ENCODE peak calls at places on chromosomes 1 and 21, in five cellular contexts. One of them, this sample, is unnamed.

GRCh38 chr1:38444770-38445442 is 398.3 kb upstream of the POU3F1 start:
- DNase-seq in thoracic aorta: no peak
- DNase-seq in AG10803: no peak
- DNase-seq in IMR-90: no peak
- DNase-seq in fibroblast of mammary gland: no peak
- DNase-seq in this sample: no peak

GRCh38 chr1:97137862-97138514 is 416.4 kb downstream of the PTBP2 start:
- DNase-seq in fibroblast of mammary gland: peak
- DNase-seq in IMR-90: peak
- DNase-seq in AG10803: peak
- DNase-seq in thoracic aorta: no peak
- DNase-seq in this sample: peak

GRCh38 chr1:53657256-53657805 is 81.6 kb downstream of the GLIS1 start:
- DNase-seq in thoracic aorta: no peak
- DNase-seq in IMR-90: no peak
- DNase-seq in AG10803: peak
- DNase-seq in fibroblast of mammary gland: no peak
- DNase-seq in this sample: no peak

GRCh38 chr1:16183157-16183556 is 27.3 kb upstream of the EPHA2 start:
- DNase-seq in fibroblast of mammary gland: peak
- DNase-seq in thoracic aorta: no peak
- DNase-seq in AG10803: peak
- DNase-seq in IMR-90: peak
- DNase-seq in this sample: peak

GRCh38 chr1:67689267-67690017 is 4.4 kb downstream of the GADD45A start:
- DNase-seq in IMR-90: no peak
- DNase-seq in AG10803: no peak
- DNase-seq in fibroblast of mammary gland: no peak
- DNase-seq in thoracic aorta: no peak
- DNase-seq in this sample: no peak

GRCh38 chr21:25912402-25912746 is 177.6 kb downstream of the GABPA start:
- DNase-seq in AG10803: no peak
- DNase-seq in fibroblast of mammary gland: no peak
- DNase-seq in IMR-90: no peak
- DNase-seq in thoracic aorta: no peak
- DNase-seq in this sample: no peak

GRCh38 chr1:78712467-78712866 is 62.8 kb downstream of the IFI44 start:
- DNase-seq in fibroblast of mammary gland: no peak
- DNase-seq in IMR-90: no peak
- DNase-seq in thoracic aorta: no peak
- DNase-seq in AG10803: peak
- DNase-seq in this sample: no peak

GRCh38 chr1:153790996-153791855 is 16.0 kb downstream of the SLC27A3 start:
- DNase-seq in thoracic aorta: no peak
- DNase-seq in fibroblast of mammary gland: peak
- DNase-seq in AG10803: peak
- DNase-seq in IMR-90: peak
- DNase-seq in this sample: peak

GRCh38 chr1:6601865-6602668 is 602 bp downstream of the KLHL21 start:
- DNase-seq in thoracic aorta: no peak
- DNase-seq in IMR-90: peak
- DNase-seq in fibroblast of mammary gland: peak
- DNase-seq in AG10803: peak
- DNase-seq in this sample: peak

GRCh38 chr1:53918343-53918742 is 24.4 kb downstream of the DIO1 start:
- DNase-seq in IMR-90: no peak
- DNase-seq in AG10803: no peak
- DNase-seq in thoracic aorta: no peak
- DNase-seq in fibroblast of mammary gland: no peak
- DNase-seq in this sample: no peak

GRCh38 chr1:237043846-237044636 is 2.1 kb downstream of the RYR2 start:
- DNase-seq in AG10803: no peak
- DNase-seq in thoracic aorta: no peak
- DNase-seq in fibroblast of mammary gland: no peak
- DNase-seq in IMR-90: no peak
- DNase-seq in this sample: no peak

GRCh38 chr1:1006305-1007159 is 6.6 kb upstream of the HES4 start:
- DNase-seq in fibroblast of mammary gland: no peak
- DNase-seq in IMR-90: no peak
- DNase-seq in thoracic aorta: no peak
- DNase-seq in AG10803: no peak
- DNase-seq in this sample: no peak

GRCh38 chr21:39377444-39378050 is 28.7 kb upstream of the HMGN1 start:
- DNase-seq in AG10803: no peak
- DNase-seq in thoracic aorta: no peak
- DNase-seq in IMR-90: no peak
- DNase-seq in fibroblast of mammary gland: no peak
- DNase-seq in this sample: no peak

GRCh38 chr1:161389691-161390558 is 22.2 kb upstream of the CFAP126 start:
- DNase-seq in AG10803: peak
- DNase-seq in thoracic aorta: peak
- DNase-seq in fibroblast of mammary gland: peak
- DNase-seq in IMR-90: peak
- DNase-seq in this sample: peak
- H3K4me3 ChIP-seq in AG10803: peak
- H3K4me3 ChIP-seq in thoracic aorta: peak
- H3K4me3 ChIP-seq in fibroblast of mammary gland: peak
- H3K4me3 ChIP-seq in IMR-90: peak
- H3K4me3 ChIP-seq in this sample: peak

GRCh38 chr1:208202333-208202987 is 41.7 kb downstream of the PLXNA2 start:
- DNase-seq in AG10803: no peak
- DNase-seq in IMR-90: no peak
- DNase-seq in thoracic aorta: no peak
- DNase-seq in fibroblast of mammary gland: no peak
- DNase-seq in this sample: no peak
- TF ChIP-seq CTCF in AG10803: no peak
- TF ChIP-seq CTCF in IMR-90: no peak
- TF ChIP-seq CTCF in thoracic aorta: no peak
- TF ChIP-seq CTCF in fibroblast of mammary gland: no peak
- TF ChIP-seq CTCF in this sample: no peak

DNA sequence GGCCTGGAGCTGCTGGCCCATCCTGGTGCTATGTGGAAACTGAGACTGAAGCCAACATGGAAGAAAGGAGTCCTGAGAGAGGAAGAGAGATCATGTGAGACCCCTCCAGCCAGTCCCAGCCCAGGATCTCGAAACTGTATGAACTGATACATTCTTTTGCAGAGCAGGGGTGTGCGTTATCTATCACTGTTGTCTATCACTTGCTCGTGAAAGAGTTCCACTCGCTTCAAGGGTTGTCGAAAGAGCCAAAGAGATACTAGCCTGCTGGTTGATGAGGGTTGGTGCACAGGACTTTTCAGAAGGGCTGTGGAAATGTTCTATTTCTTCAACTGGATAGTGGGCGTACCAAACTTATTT is 125.7 kb downstream of the PLPP3 start:
- DNase-seq in AG10803: no peak
- DNase-seq in IMR-90: no peak
- DNase-seq in fibroblast of mammary gland: no peak
- DNase-seq in thoracic aorta: no peak
- DNase-seq in this sample: no peak
- H3K4me3 ChIP-seq in AG10803: no peak
- H3K4me3 ChIP-seq in IMR-90: no peak
- H3K4me3 ChIP-seq in fibroblast of mammary gland: no peak
- H3K4me3 ChIP-seq in thoracic aorta: no peak
- H3K4me3 ChIP-seq in this sample: no peak

DNA sequence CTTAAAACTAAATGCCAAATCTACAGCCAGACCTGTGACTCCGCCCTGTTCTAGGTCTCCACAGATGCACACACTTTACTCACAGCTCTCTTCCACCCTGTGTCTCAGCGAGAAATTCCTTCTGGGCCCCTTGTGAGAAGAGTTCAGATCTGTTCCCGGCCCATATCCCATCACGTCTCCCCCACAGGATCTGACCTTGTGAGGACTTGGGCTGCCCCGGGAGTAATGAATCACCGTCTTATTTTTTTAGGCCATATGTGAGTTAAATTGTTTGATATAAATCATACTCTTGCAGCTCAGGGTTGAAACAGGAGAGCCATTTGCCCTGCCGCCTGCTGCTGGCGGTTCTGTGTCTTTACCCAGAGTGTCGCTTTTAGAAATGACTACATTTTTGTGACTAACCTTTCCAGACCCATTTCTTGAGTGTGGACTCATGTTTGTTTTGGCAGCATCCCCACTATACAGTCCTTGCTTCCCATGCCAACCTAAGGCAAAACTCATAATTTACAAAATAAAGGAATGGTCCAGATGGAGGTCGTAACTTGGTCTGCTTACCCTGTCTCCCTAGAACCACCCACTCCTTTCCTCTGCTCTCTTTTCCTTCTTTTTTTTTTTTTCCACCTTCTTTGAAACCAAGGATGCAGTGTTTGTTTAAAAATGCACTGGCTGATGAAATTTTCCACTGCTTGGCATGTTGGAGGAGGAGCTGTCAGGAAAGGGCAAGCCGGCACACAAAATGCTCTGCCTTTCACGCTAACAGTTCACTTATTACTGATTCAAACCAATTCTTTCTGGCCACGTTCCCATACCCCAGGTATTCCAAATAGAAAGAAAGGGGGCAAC is 98.0 kb upstream of the C1orf105 start:
- DNase-seq in thoracic aorta: peak
- DNase-seq in IMR-90: peak
- DNase-seq in AG10803: peak
- DNase-seq in fibroblast of mammary gland: peak
- DNase-seq in this sample: peak
- TF ChIP-seq CTCF in thoracic aorta: no peak
- TF ChIP-seq CTCF in IMR-90: no peak
- TF ChIP-seq CTCF in AG10803: peak
- TF ChIP-seq CTCF in fibroblast of mammary gland: peak
- TF ChIP-seq CTCF in this sample: no peak

DNA sequence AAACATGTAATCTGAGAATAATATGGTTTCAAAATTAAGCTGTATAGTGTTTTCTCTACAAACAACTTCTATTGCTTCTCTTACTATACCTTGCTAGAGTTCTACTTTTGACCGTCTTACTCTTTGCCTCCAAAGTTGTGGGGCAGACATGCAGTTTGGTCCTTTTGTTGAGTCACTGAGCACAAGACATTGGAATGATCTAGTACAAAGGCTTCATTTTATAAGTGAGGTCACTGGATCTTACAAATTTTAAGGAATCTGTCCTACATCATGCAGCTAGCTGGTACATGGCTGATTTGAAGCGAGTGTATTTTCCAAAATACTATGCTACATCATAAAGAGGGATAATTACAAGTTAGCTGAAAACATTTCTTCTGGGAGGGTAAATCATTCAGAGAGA is 28.8 kb downstream of the OR10J1 start:
- DNase-seq in AG10803: no peak
- DNase-seq in fibroblast of mammary gland: peak
- DNase-seq in thoracic aorta: no peak
- DNase-seq in IMR-90: no peak
- DNase-seq in this sample: no peak
- H3K4me3 ChIP-seq in AG10803: no peak
- H3K4me3 ChIP-seq in fibroblast of mammary gland: no peak
- H3K4me3 ChIP-seq in thoracic aorta: no peak
- H3K4me3 ChIP-seq in IMR-90: no peak
- H3K4me3 ChIP-seq in this sample: no peak

GRCh38 chr1:40979241-40980067 is at the start of gene CTPS1:
- DNase-seq in IMR-90: peak
- DNase-seq in fibroblast of mammary gland: peak
- DNase-seq in thoracic aorta: peak
- DNase-seq in AG10803: peak
- DNase-seq in this sample: peak
- TF ChIP-seq CTCF in IMR-90: peak
- TF ChIP-seq CTCF in fibroblast of mammary gland: no peak
- TF ChIP-seq CTCF in thoracic aorta: peak
- TF ChIP-seq CTCF in AG10803: peak
- TF ChIP-seq CTCF in this sample: peak

GRCh38 chr1:12204140-12204539 is 25.7 kb upstream of the VPS13D start:
- DNase-seq in fibroblast of mammary gland: no peak
- DNase-seq in AG10803: no peak
- DNase-seq in IMR-90: no peak
- DNase-seq in thoracic aorta: no peak
- DNase-seq in this sample: no peak
- H3K4me3 ChIP-seq in fibroblast of mammary gland: no peak
- H3K4me3 ChIP-seq in AG10803: no peak
- H3K4me3 ChIP-seq in IMR-90: no peak
- H3K4me3 ChIP-seq in thoracic aorta: no peak
- H3K4me3 ChIP-seq in this sample: no peak

GRCh38 chr21:18722193-18722592 is 318.6 kb upstream of the TMPRSS15 start:
- DNase-seq in IMR-90: no peak
- DNase-seq in thoracic aorta: no peak
- DNase-seq in AG10803: no peak
- DNase-seq in fibroblast of mammary gland: no peak
- DNase-seq in this sample: no peak
- TF ChIP-seq CTCF in IMR-90: no peak
- TF ChIP-seq CTCF in thoracic aorta: no peak
- TF ChIP-seq CTCF in AG10803: no peak
- TF ChIP-seq CTCF in fibroblast of mammary gland: no peak
- TF ChIP-seq CTCF in this sample: no peak

DNA sequence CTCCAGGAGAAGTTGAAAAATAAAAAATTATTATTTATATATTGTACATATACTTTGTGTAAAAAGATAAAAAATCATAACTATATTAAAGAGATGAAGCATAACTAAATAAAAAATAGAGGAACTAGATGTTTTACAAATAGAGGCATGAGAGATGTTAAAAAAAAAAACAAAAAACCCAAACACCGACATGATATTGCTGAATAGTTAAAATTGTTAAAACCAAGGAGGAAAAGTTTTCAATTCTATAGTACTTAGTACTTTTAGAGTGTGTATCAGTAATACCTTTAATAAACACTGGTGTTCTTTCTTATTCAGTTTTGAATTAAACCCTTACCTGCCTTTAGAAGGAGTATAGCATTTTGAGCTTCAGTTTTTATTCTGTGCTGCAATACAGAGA is 32.1 kb downstream of the BACH1 start:
- DNase-seq in fibroblast of mammary gland: no peak
- DNase-seq in thoracic aorta: no peak
- DNase-seq in AG10803: no peak
- DNase-seq in IMR-90: no peak
- DNase-seq in this sample: no peak
- H3K4me3 ChIP-seq in fibroblast of mammary gland: no peak
- H3K4me3 ChIP-seq in thoracic aorta: peak
- H3K4me3 ChIP-seq in AG10803: no peak
- H3K4me3 ChIP-seq in IMR-90: no peak
- H3K4me3 ChIP-seq in this sample: no peak

This sample was measured in astrocyte of the spinal cord.